ENCODE peak calls at places on chromosomes 6 and 20, in four cellular contexts. Q, Z, U and W are unnamed samples.

GRCh38 chr6:36858407-36858981 is 16.1 kb downstream of the PPIL1 start:
- DNase-seq in Q (no peak), Z (no peak), U (no peak), W (no peak)

GRCh38 chr6:167898673-167899311 is 72.1 kb downstream of the AFDN start:
- DNase-seq in Q (no peak), Z (no peak), U (no peak), W (no peak)

GRCh38 chr6:79137671-79138070 is 59.6 kb upstream of the PHIP start:
- DNase-seq in Q (no peak), Z (no peak), U (no peak), W (no peak)

GRCh38 chr20:57048027-57048869 is 218.2 kb downstream of the BMP7 start:
- DNase-seq in Q (peak), Z (peak), U (no peak), W (peak)

GRCh38 chr6:38495922-38496635 is 143.7 kb downstream of the BTBD9 start:
- DNase-seq in Q (no peak), Z (no peak), U (no peak), W (no peak)

GRCh38 chr6:116446399-116446798 is 14.8 kb upstream of the CALHM6 start:
- DNase-seq in Q (no peak), Z (no peak), U (no peak), W (no peak)

GRCh38 chr6:35385457-35386202 is 43.3 kb downstream of the PPARD start:
- DNase-seq in Q (peak), Z (no peak), U (no peak), W (no peak)

GRCh38 chr20:63159826-63160640 is 55.9 kb downstream of the YTHDF1 start:
- DNase-seq in Q (no peak), Z (no peak), U (no peak), W (no peak)

GRCh38 chr20:4699216-4699615 is 22.5 kb upstream of the PRND start:
- DNase-seq in Q (no peak), Z (no peak), U (no peak), W (no peak)

GRCh38 chr20:38021373-38021772 is 11.9 kb downstream of the TTI1 start:
- DNase-seq in Q (no peak), Z (no peak), U (no peak), W (no peak)

GRCh38 chr20:48897298-48898044 is 24.0 kb upstream of the ARFGEF2 start:
- DNase-seq in Q (no peak), Z (no peak), U (no peak), W (no peak)

GRCh38 chr6:141587482-141588266 is 545.1 kb upstream of the GJE1 start:
- DNase-seq in Q (no peak), Z (no peak), U (no peak), W (no peak)

GRCh38 chr20:10414982-10415650 is 18.9 kb downstream of the MKKS start:
- DNase-seq in Q (peak), Z (no peak), U (no peak), W (no peak)

GRCh38 chr20:24718696-24719095 is 230.4 kb upstream of the CST7 start:
- DNase-seq in Q (no peak), Z (no peak), U (no peak), W (no peak)

GRCh38 chr6:169587992-169588391 is 113.8 kb downstream of the WDR27 start:
- DNase-seq in Q (no peak), Z (no peak), U (no peak), W (no peak)

DNA sequence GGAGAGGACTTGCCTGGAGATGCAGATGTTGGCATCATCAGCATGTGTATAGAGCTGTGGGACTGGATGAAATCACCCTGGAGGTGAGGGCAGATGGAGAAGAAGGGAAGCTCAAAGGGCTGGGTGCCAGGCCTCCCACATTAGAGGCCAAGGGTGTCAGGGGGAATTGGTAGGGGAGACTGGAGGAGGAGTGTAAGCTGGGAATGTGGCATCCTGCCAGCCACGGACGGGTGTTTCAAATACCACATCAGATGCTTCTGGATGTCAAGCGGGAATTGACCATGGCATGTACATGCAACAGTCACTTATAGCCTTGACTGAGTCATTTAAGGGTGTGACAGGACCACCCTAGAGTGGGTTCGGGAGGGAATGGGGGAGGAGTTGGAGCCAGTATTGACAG is 9.6 kb downstream of the ERGIC3 start:
- DNase-seq in Q (peak), Z (no peak), U (no peak), W (no peak)
- TF ChIP-seq SPI1 in Q (no peak), Z (no peak), U (no peak), W (no peak)

DNA sequence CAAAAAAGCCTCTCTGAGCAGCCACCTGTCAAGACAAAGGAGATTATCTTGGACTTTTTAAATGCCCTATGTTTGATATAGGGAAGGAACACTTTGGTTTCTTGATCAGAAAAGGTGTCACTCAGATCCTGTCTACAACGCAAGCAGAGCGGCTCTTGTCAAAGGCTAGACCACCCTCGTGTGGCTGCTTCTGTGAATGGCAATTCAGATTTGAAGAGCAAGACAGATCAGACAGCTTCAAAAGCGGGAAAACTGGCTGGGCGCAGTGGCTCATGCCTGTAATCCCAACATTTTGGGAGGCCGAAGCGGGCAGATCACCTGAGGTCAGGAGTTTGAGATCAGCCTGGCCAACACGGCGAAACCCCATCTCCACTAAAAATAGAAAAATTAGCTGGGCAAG is 10.1 kb upstream of the NXT1 start:
- DNase-seq in Q (peak), Z (no peak), U (no peak), W (peak)
- TF ChIP-seq SPI1 in Q (no peak), Z (no peak), U (no peak), W (no peak)

GRCh38 chr6:138099832-138100231 is 7.4 kb downstream of the PERP start:
- DNase-seq in Q (no peak), Z (no peak), U (no peak), W (no peak)
- TF ChIP-seq SPI1 in Q (no peak), Z (no peak), U (no peak), W (no peak)

GRCh38 chr20:39081255-39081654 is 119.1 kb downstream of the DHX35 start:
- DNase-seq in Q (peak), Z (peak), U (peak), W (peak)
- TF ChIP-seq SPI1 in Q (no peak), Z (no peak), U (no peak), W (no peak)

GRCh38 chr6:23533954-23534725 is 591.9 kb upstream of the NRSN1 start:
- DNase-seq in Q (no peak), Z (no peak), U (no peak), W (no peak)
- TF ChIP-seq SPI1 in Q (no peak), Z (no peak), U (no peak), W (no peak)

DNA sequence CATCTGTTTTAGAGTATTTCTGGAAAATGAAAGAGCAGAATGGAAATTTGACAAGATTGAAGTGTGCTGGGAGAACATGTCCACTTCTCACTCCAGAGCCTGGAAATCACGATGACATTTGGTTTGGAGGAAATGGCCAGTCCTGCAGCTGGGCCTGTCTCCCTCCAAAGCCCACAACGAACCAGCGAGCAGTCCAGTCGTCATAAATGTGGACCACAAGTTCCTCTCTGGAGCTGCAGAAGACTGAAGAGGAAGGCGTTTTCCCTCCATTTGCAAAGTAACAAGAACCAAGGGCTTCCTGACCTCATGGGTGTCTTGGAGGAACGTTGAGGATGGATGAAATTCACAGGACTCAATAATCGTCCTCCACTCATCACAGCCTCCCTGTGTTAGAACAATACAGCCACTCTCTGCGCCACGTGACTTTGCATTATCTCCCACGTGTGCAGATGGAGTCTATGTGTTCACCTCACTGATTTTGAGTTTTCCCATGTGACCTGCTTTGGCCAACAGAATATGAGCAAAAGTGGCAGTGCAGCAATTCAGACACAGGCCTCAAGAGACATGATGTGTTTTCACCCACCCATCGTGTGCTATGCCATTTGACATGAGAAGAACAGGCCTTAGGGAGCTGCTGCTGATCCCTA is 9.1 kb upstream of the SPATS1 start:
- DNase-seq in Q (no peak), Z (no peak), U (no peak), W (no peak)
- TF ChIP-seq SPI1 in Q (peak), Z (peak), U (no peak), W (no peak)

DNA sequence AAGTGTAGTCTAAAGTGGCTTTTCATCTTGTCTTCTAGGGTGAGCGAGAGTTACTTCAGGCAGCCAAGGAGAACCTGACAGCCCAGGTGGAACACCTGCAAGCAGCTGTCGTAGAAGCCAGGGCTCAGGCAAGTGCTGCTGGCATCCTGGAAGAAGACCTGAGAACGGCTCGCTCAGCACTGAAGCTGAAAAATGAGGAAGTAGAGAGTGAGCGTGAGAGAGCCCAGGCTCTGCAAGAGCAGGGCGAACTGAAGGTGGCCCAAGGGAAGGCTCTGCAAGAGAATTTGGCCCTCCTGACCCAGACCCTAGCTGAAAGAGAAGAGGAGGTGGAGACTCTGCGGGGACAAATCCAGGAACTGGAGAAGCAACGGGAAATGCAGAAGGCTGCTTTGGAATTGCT is 27.1 kb downstream of the C20orf173 start:
- DNase-seq in Q (no peak), Z (no peak), U (peak), W (peak)
- TF ChIP-seq SPI1 in Q (no peak), Z (peak), U (peak), W (peak)

GRCh38 chr6:28597924-28598323 is 72.2 kb downstream of the GPX5 start:
- DNase-seq in Q (no peak), Z (no peak), U (no peak), W (no peak)
- TF ChIP-seq SPI1 in Q (no peak), Z (no peak), U (no peak), W (no peak)